ENCODE peak calls at places on chromosome 2, in four cellular contexts. One of them, this sample, is unnamed.

GRCh38 chr2:40448476-40449079 is 3.3 kb downstream of the SLC8A1 start:
- DNase-seq in HepG2: peak
- DNase-seq in GM12878: no peak
- DNase-seq in K562: no peak
- DNase-seq in this sample: peak

GRCh38 chr2:196591621-196592022 is 47.9 kb upstream of the CCDC150 start:
- DNase-seq in GM12878: no peak
- DNase-seq in HepG2: no peak
- DNase-seq in K562: no peak
- DNase-seq in this sample: peak

GRCh38 chr2:115160523-115161521 is 718.4 kb downstream of the DPP10 start:
- DNase-seq in GM12878: no peak
- DNase-seq in K562: no peak
- DNase-seq in HepG2: peak
- DNase-seq in this sample: peak

GRCh38 chr2:101119431-101119830 is 31.8 kb downstream of the TBC1D8 start:
- DNase-seq in HepG2: no peak
- DNase-seq in K562: no peak
- DNase-seq in GM12878: no peak
- DNase-seq in this sample: no peak

GRCh38 chr2:173119069-173119807 is 43.6 kb downstream of the MAP3K20 start:
- DNase-seq in GM12878: no peak
- DNase-seq in HepG2: no peak
- DNase-seq in K562: no peak
- DNase-seq in this sample: no peak

GRCh38 chr2:218470454-218470853 is 51.5 kb downstream of the VIL1 start:
- DNase-seq in GM12878: no peak
- DNase-seq in HepG2: no peak
- DNase-seq in K562: no peak
- DNase-seq in this sample: no peak

GRCh38 chr2:152466041-152466440 is 131.1 kb downstream of the FMNL2 start:
- DNase-seq in K562: peak
- DNase-seq in HepG2: no peak
- DNase-seq in GM12878: peak
- DNase-seq in this sample: no peak

GRCh38 chr2:227447606-227448005 is 24.4 kb upstream of the AGFG1 start:
- DNase-seq in GM12878: no peak
- DNase-seq in HepG2: peak
- DNase-seq in K562: no peak
- DNase-seq in this sample: no peak

GRCh38 chr2:14223576-14223975 is 408.9 kb upstream of the LRATD1 start:
- DNase-seq in GM12878: no peak
- DNase-seq in HepG2: no peak
- DNase-seq in K562: no peak
- DNase-seq in this sample: no peak

GRCh38 chr2:213306320-213306942 is 22.2 kb downstream of the SPAG16 start:
- DNase-seq in K562: no peak
- DNase-seq in HepG2: no peak
- DNase-seq in GM12878: no peak
- DNase-seq in this sample: no peak

GRCh38 chr2:109563294-109563693 is 50.5 kb downstream of the SEPTIN10 start:
- DNase-seq in GM12878: no peak
- DNase-seq in K562: no peak
- DNase-seq in HepG2: no peak
- DNase-seq in this sample: no peak

GRCh38 chr2:74087696-74088095 is 60.0 kb downstream of the BOLA3 start:
- DNase-seq in K562: no peak
- DNase-seq in HepG2: no peak
- DNase-seq in GM12878: no peak
- DNase-seq in this sample: no peak

DNA sequence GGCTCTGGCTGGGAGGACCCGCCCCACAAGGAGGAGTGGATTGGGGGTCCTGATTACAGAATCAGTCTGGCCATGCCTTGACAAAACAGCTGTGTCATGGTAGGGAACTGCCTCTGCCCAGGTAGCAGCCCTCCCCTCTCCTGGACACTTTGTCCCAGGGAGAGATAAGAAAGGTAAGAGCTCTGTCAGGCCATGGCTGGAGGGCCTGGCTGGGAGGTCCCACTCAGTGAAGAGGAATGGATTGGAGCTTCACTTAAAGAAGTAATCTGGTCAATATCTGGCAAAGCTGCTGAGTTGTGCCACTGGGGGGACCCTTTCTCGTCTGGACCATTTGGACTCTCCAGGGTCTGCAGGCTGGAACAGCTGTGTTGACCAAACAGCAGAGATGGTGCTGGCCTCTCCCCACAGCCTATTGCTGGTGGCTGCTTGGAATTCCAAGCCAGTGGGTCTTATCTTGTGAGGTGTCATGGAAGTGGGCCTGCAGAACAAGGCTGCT is 75.4 kb downstream of the EPC2 start:
- DNase-seq in K562: peak
- DNase-seq in GM12878: no peak
- DNase-seq in HepG2: no peak
- DNase-seq in this sample: no peak
- TF ChIP-seq NFIC in K562: no peak
- TF ChIP-seq NFIC in GM12878: no peak
- TF ChIP-seq NFIC in HepG2: no peak
- TF ChIP-seq NFIC in this sample: no peak

GRCh38 chr2:162317910-162318279 is 589 bp downstream of the IFIH1 start:
- DNase-seq in K562: peak
- DNase-seq in GM12878: no peak
- DNase-seq in HepG2: no peak
- DNase-seq in this sample: no peak
- TF ChIP-seq MXI1 in K562: no peak
- TF ChIP-seq MXI1 in GM12878: no peak
- TF ChIP-seq MXI1 in HepG2: no peak
- TF ChIP-seq MXI1 in this sample: no peak

DNA sequence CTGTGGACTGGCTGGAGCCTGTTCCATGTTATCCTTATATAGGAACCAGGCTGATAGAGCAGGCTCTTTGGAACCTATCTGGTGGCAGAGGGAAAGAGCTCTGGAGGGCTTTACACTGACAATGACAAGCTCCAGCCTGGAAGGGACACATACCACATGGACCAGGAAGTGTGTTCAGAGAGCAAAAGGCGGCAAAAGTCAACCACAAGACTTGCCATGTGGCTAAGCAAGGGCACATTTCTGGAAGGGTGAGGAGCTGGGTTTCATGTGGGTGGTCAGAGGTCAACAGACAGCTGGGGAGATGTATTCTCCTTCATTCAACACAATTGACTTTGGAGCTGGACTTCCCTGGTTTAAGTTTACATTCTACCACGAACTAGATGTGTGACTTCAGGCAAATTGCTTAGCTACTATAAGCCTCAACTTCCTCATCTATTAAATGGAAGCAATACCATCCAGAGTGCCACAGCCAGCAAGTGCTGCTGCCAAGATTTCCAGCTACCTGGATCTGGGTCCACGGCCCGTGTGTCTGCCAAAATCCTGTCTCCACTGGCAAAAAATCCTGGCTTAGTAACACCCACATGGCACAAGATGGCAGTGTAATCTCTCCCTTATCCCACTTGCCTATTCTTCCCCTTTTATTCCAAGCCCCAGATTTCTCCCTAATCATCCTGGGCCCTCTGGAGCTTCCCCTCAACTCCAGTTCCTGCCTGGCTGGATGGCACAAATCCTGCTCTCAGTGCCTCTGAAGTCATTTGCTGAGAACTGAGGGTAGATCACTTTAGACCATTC is 325.3 kb downstream of the DYSF start:
- DNase-seq in K562: no peak
- DNase-seq in HepG2: no peak
- DNase-seq in GM12878: no peak
- DNase-seq in this sample: no peak
- TF ChIP-seq SIN3A in K562: no peak
- TF ChIP-seq SIN3A in HepG2: no peak
- TF ChIP-seq SIN3A in GM12878: no peak
- TF ChIP-seq SIN3A in this sample: no peak

GRCh38 chr2:8606226-8606625 is 75.6 kb upstream of the ID2 start:
- DNase-seq in HepG2: no peak
- DNase-seq in K562: no peak
- DNase-seq in GM12878: peak
- DNase-seq in this sample: no peak

GRCh38 chr2:8606649-8607550 is 75.0 kb upstream of the ID2 start:
- DNase-seq in HepG2: no peak
- DNase-seq in K562: no peak
- DNase-seq in GM12878: no peak
- DNase-seq in this sample: no peak

GRCh38 chr2:8609357-8609804 is 72.5 kb upstream of the ID2 start:
- DNase-seq in K562: no peak
- DNase-seq in HepG2: peak
- DNase-seq in GM12878: no peak
- DNase-seq in this sample: no peak

GRCh38 chr2:8608411-8608954 is 73.4 kb upstream of the ID2 start:
- DNase-seq in HepG2: no peak
- DNase-seq in K562: no peak
- DNase-seq in GM12878: peak
- DNase-seq in this sample: no peak

DNA sequence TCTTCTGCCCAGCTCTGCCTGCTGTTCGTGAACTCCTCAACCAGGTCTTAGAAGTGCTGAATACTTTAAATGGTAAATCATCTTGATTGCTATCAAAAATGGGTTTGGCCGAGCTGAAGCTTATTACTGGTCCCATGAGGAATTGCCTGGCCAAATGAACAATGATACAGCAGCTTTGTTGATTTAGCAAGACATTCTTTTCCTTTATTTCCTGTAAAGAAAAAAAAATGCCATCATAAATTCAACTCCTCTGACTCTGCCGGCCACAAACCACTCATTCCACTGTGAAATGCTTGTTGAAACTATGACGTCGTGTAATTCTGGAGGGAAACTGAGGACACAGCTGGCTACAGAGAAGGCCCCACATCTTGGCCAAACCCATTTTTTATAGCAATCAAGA is 74.3 kb upstream of the ID2 start:
- DNase-seq in GM12878: no peak
- DNase-seq in K562: no peak
- DNase-seq in HepG2: no peak
- DNase-seq in this sample: no peak
- TF ChIP-seq NFIC in GM12878: no peak
- TF ChIP-seq NFIC in K562: no peak
- TF ChIP-seq NFIC in HepG2: no peak
- TF ChIP-seq NFIC in this sample: no peak

GRCh38 chr2:176176233-176176632 is 12.2 kb upstream of the HOXD1 start:
- DNase-seq in K562: no peak
- DNase-seq in GM12878: no peak
- DNase-seq in HepG2: no peak
- DNase-seq in this sample: no peak

GRCh38 chr2:176173679-176174381 is 14.6 kb upstream of the HOXD1 start:
- DNase-seq in HepG2: no peak
- DNase-seq in GM12878: no peak
- DNase-seq in K562: no peak
- DNase-seq in this sample: no peak

GRCh38 chr2:176175729-176176074 is 12.8 kb upstream of the HOXD1 start:
- DNase-seq in GM12878: no peak
- DNase-seq in K562: no peak
- DNase-seq in HepG2: no peak
- DNase-seq in this sample: no peak

GRCh38 chr2:176174382-176174834 is 14.1 kb upstream of the HOXD1 start:
- DNase-seq in HepG2: no peak
- DNase-seq in K562: no peak
- DNase-seq in GM12878: no peak
- DNase-seq in this sample: no peak

GRCh38 chr2:176174850-176175728 is 13.4 kb upstream of the HOXD1 start:
- DNase-seq in HepG2: no peak
- DNase-seq in GM12878: no peak
- DNase-seq in K562: peak
- DNase-seq in this sample: no peak
- TF ChIP-seq MXI1 in HepG2: no peak
- TF ChIP-seq MXI1 in GM12878: no peak
- TF ChIP-seq MXI1 in K562: no peak
- TF ChIP-seq MXI1 in this sample: no peak

GRCh38 chr2:223841436-223842180 is 4.2 kb upstream of the AP1S3 start:
- DNase-seq in K562: no peak
- DNase-seq in HepG2: no peak
- DNase-seq in GM12878: no peak
- DNase-seq in this sample: no peak
- TF ChIP-seq SIN3A in K562: no peak
- TF ChIP-seq SIN3A in HepG2: no peak
- TF ChIP-seq SIN3A in GM12878: no peak
- TF ChIP-seq SIN3A in this sample: no peak

GRCh38 chr2:10520926-10521325 is 72.8 kb upstream of the ODC1 start:
- DNase-seq in K562: no peak
- DNase-seq in HepG2: no peak
- DNase-seq in GM12878: no peak
- DNase-seq in this sample: no peak

GRCh38 chr2:10518470-10519060 is 70.4 kb upstream of the ODC1 start:
- DNase-seq in K562: no peak
- DNase-seq in HepG2: no peak
- DNase-seq in GM12878: no peak
- DNase-seq in this sample: no peak

GRCh38 chr2:10519067-10519740 is 71.1 kb upstream of the ODC1 start:
- DNase-seq in GM12878: no peak
- DNase-seq in K562: no peak
- DNase-seq in HepG2: no peak
- DNase-seq in this sample: no peak

GRCh38 chr2:10521356-10521755 is 73.2 kb upstream of the ODC1 start:
- DNase-seq in K562: no peak
- DNase-seq in HepG2: no peak
- DNase-seq in GM12878: no peak
- DNase-seq in this sample: no peak

GRCh38 chr2:10520154-10520553 is 72.0 kb upstream of the ODC1 start:
- DNase-seq in K562: no peak
- DNase-seq in HepG2: no peak
- DNase-seq in GM12878: no peak
- DNase-seq in this sample: no peak
- TF ChIP-seq NFIC in K562: no peak
- TF ChIP-seq NFIC in HepG2: no peak
- TF ChIP-seq NFIC in GM12878: no peak
- TF ChIP-seq NFIC in this sample: no peak

This sample was measured in SK-N-SH.